ENCODE peak calls at places on chromosomes 12 and 14, in six cellular contexts. S, Y, K, H, D and C are unnamed samples.

GRCh38 chr12:57236224-57236924 is 6.9 kb downstream of the SHMT2 start:
- DNase-seq in D (no peak), S (peak), K (no peak), H (no peak), Y (no peak), C (no peak)

GRCh38 chr14:34554540-34555250 is 15.2 kb upstream of the EAPP start:
- DNase-seq in D (peak), H (no peak), Y (peak), S (no peak), K (no peak), C (no peak)

GRCh38 chr12:108315486-108316105 is 23.5 kb downstream of the CMKLR1 start:
- DNase-seq in Y (no peak), S (no peak), K (no peak), D (no peak), H (no peak), C (no peak)

GRCh38 chr12:88559772-88560171 is 20.5 kb downstream of the KITLG start:
- DNase-seq in H (no peak), Y (peak), K (no peak), D (no peak), S (no peak), C (no peak)

GRCh38 chr14:105358943-105359342 is 39.4 kb upstream of the TEX22 start:
- DNase-seq in H (no peak), S (no peak), K (no peak), D (no peak), Y (no peak), C (no peak)

GRCh38 chr12:95173392-95174251 is 43.6 kb downstream of the FGD6 start:
- DNase-seq in H (no peak), Y (peak), S (peak), D (no peak), K (peak), C (no peak)

GRCh38 chr14:35766700-35767082 is 42.4 kb downstream of the RALGAPA1 start:
- DNase-seq in D (no peak), K (no peak), H (peak), Y (no peak), S (no peak), C (no peak)

GRCh38 chr12:71169286-71169685 is 11.5 kb upstream of the TSPAN8 start:
- DNase-seq in Y (no peak), S (no peak), H (no peak), D (no peak), K (no peak), C (no peak)

GRCh38 chr14:63800651-63801385 is 52.0 kb upstream of the SYNE2 start:
- DNase-seq in S (no peak), Y (no peak), D (no peak), K (no peak), H (no peak), C (no peak)

GRCh38 chr12:57543666-57544065 is 3.3 kb downstream of the DCTN2 start:
- DNase-seq in Y (no peak), D (peak), K (no peak), S (no peak), H (no peak), C (no peak)

GRCh38 chr12:132686831-132687210 is 321 bp downstream of the POLE start:
- DNase-seq in H (no peak), D (no peak), K (no peak), S (peak), Y (no peak), C (no peak)

GRCh38 chr12:109798691-109799090 is 34.5 kb downstream of the TRPV4 start:
- DNase-seq in H (no peak), D (no peak), Y (no peak), S (no peak), K (no peak), C (no peak)

GRCh38 chr14:50225067-50225973 is 6.1 kb downstream of the SOS2 start:
- DNase-seq in S (no peak), Y (peak), D (no peak), K (peak), H (no peak), C (no peak)

GRCh38 chr12:80325167-80325959 is 118.7 kb upstream of the PTPRQ start:
- DNase-seq in H (no peak), K (no peak), Y (peak), S (no peak), D (no peak), C (no peak)

GRCh38 chr12:82803201-82803600 is 116.5 kb downstream of the TMTC2 start:
- DNase-seq in D (no peak), Y (no peak), K (no peak), S (no peak), H (no peak), C (no peak)

GRCh38 chr12:96233168-96233567 is 39.0 kb downstream of the ELK3 start:
- DNase-seq in Y (no peak), S (no peak), H (no peak), K (no peak), D (peak), C (no peak)

GRCh38 chr12:104219361-104219892 is 3.8 kb downstream of the TXNRD1 start:
- DNase-seq in S (no peak), H (no peak), D (no peak), Y (peak), K (peak), C (no peak)

GRCh38 chr14:58574623-58575022 is 63.1 kb upstream of the DACT1 start:
- DNase-seq in Y (no peak), H (no peak), D (no peak), S (no peak), K (no peak), C (no peak)

GRCh38 chr12:111529424-111530368 is 69.4 kb downstream of the ATXN2 start:
- DNase-seq in S (no peak), Y (peak), D (no peak), H (peak), K (peak), C (peak)

GRCh38 chr14:22552001-22552826 is 36.8 kb downstream of the DAD1 start:
- DNase-seq in Y (no peak), K (no peak), D (no peak), H (peak), S (no peak), C (no peak)

GRCh38 chr14:52267501-52268190 is at the start of gene PTGDR:
- DNase-seq in Y (no peak), H (peak), S (peak), D (no peak), K (peak), C (no peak)

GRCh38 chr14:77985235-77985634 is 184.9 kb upstream of the NRXN3 start:
- DNase-seq in H (no peak), D (no peak), Y (no peak), K (no peak), S (no peak), C (no peak)

GRCh38 chr12:20507711-20508110 is 139.4 kb downstream of the PDE3A start:
- DNase-seq in S (no peak), H (no peak), Y (no peak), D (no peak), K (no peak), C (no peak)

GRCh38 chr12:120709976-120710804 is at the start of gene UNC119B:
- DNase-seq in Y (peak), K (peak), D (peak), S (peak), H (peak), C (no peak)

GRCh38 chr14:69528930-69529329 is 44.4 kb downstream of the PLEKHD1 start:
- DNase-seq in Y (no peak), S (no peak), H (no peak), D (no peak), K (no peak), C (no peak)

GRCh38 chr12:104598342-104599271 is 141.9 kb downstream of the CHST11 start:
- DNase-seq in Y (no peak), K (no peak), S (no peak), D (no peak), H (no peak), C (peak)

GRCh38 chr12:64675795-64676194 is 65.5 kb downstream of the RASSF3 start:
- DNase-seq in D (peak), S (no peak), Y (peak), K (peak), H (no peak), C (no peak)

GRCh38 chr14:102769049-102769327 is 8.3 kb upstream of the TRAF3 start:
- DNase-seq in D (no peak), H (no peak), S (no peak), Y (no peak), K (no peak), C (no peak)

GRCh38 chr14:102772781-102773570 is 4.3 kb upstream of the TRAF3 start:
- DNase-seq in Y (no peak), H (no peak), K (no peak), S (no peak), D (no peak), C (peak)

GRCh38 chr14:102770147-102770909 is 6.9 kb upstream of the TRAF3 start:
- DNase-seq in Y (no peak), H (no peak), S (no peak), D (no peak), K (no peak), C (no peak)

GRCh38 chr14:102768223-102769048 is 8.8 kb upstream of the TRAF3 start:
- DNase-seq in K (no peak), D (no peak), H (no peak), Y (no peak), S (no peak), C (no peak)

DNA sequence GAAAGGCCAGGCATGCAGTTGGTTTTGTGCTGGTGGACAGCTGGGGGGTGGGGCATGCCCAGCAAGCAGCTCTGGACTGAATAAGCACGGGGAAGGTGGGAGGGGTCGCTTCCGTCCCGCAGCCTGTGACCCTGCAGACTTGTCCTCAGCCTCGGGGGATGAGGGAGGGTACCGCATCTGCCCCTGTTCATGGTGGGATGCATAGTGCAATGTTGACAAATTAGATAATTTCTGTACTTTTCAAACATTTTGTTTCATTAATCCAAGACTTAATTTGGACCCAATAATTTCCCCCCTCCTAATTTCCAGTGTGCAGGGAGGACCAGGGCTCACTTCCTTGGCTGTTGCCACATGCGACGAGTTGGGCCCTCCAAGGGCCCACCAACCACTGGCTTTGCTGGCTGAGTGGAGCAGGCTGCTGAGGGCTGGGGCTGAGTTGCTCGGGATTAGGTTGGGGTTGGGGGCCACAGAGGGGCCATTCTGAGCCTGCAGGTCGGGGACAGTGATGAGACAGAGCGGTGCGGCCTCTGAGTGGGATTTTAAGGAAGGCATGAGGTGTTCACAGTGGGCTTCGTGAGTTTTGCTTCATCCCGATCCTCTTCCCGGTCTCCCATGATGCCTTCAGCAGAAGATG is 6.2 kb upstream of the TRAF3 start:
- DNase-seq in S (no peak), H (no peak), Y (no peak), K (no peak), D (no peak), C (no peak)
- H3K4me3 ChIP-seq in S (no peak), H (no peak), Y (no peak), K (no peak), D (no peak), C (no peak)

GRCh38 chr14:55240526-55241178 is 30.6 kb upstream of the FBXO34 start:
- DNase-seq in D (no peak), S (no peak), H (no peak), Y (peak), K (no peak), C (no peak)
- H3K4me3 ChIP-seq in D (no peak), S (no peak), H (no peak), Y (no peak), K (no peak), C (no peak)

DNA sequence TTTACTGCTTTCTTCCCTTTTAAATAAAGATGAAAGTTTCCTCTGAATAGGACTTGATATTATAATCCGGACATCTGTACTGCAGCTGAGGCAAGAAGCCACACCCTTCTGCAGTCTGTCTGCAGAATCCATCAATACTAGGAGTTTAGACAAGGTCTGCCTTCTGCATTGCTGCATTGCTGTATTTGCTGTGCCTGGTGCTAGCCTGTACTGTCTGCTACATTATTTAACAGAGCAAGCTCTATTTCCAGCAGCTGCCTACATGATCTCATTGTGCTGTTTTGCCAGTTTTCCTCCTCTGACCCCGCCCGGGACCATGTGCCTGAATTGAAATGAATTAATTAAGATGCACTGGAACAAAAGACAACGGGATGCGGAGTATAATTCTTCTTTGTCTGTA is 1.7 kb downstream of the TUBA1A start:
- DNase-seq in H (peak), D (peak), S (peak), Y (peak), K (peak), C (no peak)
- H3K4me3 ChIP-seq in H (no peak), D (peak), S (peak), Y (peak), K (peak), C (no peak)

DNA sequence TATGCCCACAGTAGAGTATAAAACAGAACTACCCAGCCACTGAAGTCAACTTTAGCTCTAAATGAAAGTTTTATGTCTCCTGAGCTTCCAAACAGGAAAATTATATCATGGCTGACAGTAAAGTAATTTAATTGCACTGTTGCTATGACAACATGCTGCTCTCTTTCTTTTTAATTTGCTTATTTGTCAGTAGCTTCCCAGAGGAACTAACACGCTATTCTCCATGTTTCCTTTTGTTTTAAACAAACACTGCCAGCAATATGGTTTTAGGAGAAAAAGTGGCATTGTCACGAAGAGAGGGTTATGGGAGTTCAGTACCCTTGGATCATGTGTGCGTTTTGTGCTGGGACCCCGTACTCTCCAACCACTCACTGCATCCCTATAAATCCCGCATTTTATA is 1.9 kb downstream of the FOXN3 start:
- DNase-seq in S (no peak), Y (no peak), D (no peak), H (no peak), K (no peak), C (no peak)
- H3K4me3 ChIP-seq in S (peak), Y (peak), D (peak), H (no peak), K (peak), C (no peak)